ENCODE peak calls at places on chromosomes 2 and 18, in six cellular contexts. One of them, this sample, is unnamed.

GRCh38 chr2:210577263-210578071 is 21.1 kb downstream of the CPS1 start:
- DNase-seq in SK-N-SH: peak; percentile 16
- DNase-seq in HCT116: peak; percentile 33
- DNase-seq in GM23338: peak; percentile 87
- DNase-seq in K562: peak; percentile 19
- DNase-seq in Panc1: peak; percentile 24
- DNase-seq in this sample: no peak

GRCh38 chr2:234879671-234880455 is 72.0 kb upstream of the SH3BP4 start:
- DNase-seq in GM23338: no peak
- DNase-seq in K562: peak; percentile 12
- DNase-seq in HCT116: peak; percentile 41
- DNase-seq in SK-N-SH: no peak
- DNase-seq in Panc1: peak; percentile 55
- DNase-seq in this sample: no peak

GRCh38 chr2:148517822-148518221 is 126.7 kb upstream of the EPC2 start:
- DNase-seq in SK-N-SH: no peak
- DNase-seq in K562: no peak
- DNase-seq in HCT116: no peak
- DNase-seq in Panc1: no peak
- DNase-seq in GM23338: no peak
- DNase-seq in this sample: no peak

GRCh38 chr2:11157296-11157695 is 2.0 kb downstream of the SLC66A3 start:
- DNase-seq in SK-N-SH: no peak
- DNase-seq in HCT116: no peak
- DNase-seq in GM23338: no peak
- DNase-seq in Panc1: no peak
- DNase-seq in K562: no peak
- DNase-seq in this sample: no peak

GRCh38 chr18:3652380-3653262 is 202.6 kb downstream of the TGIF1 start:
- DNase-seq in SK-N-SH: peak; percentile 45
- DNase-seq in HCT116: peak; percentile 98
- DNase-seq in GM23338: no peak
- DNase-seq in K562: peak; percentile 97
- DNase-seq in Panc1: peak; percentile 97
- DNase-seq in this sample: peak; percentile 98

GRCh38 chr2:217789736-217790181 is 213.0 kb downstream of the TNS1 start:
- DNase-seq in HCT116: no peak
- DNase-seq in Panc1: no peak
- DNase-seq in K562: no peak
- DNase-seq in SK-N-SH: no peak
- DNase-seq in GM23338: peak; percentile 30
- DNase-seq in this sample: no peak

GRCh38 chr2:88038263-88039105 is 17.1 kb downstream of the KRCC1 start:
- DNase-seq in HCT116: no peak
- DNase-seq in SK-N-SH: no peak
- DNase-seq in GM23338: no peak
- DNase-seq in Panc1: peak; percentile 48
- DNase-seq in K562: no peak
- DNase-seq in this sample: no peak

GRCh38 chr2:136056077-136056688 is 61.8 kb downstream of the CXCR4 start:
- DNase-seq in K562: no peak
- DNase-seq in Panc1: no peak
- DNase-seq in GM23338: no peak
- DNase-seq in SK-N-SH: no peak
- DNase-seq in HCT116: no peak
- DNase-seq in this sample: no peak

GRCh38 chr2:38202713-38203454 is 126.9 kb upstream of the CYP1B1 start:
- DNase-seq in GM23338: no peak
- DNase-seq in K562: no peak
- DNase-seq in SK-N-SH: no peak
- DNase-seq in Panc1: no peak
- DNase-seq in HCT116: no peak
- DNase-seq in this sample: no peak

GRCh38 chr2:9203876-9204275 is 2.7 kb upstream of the ASAP2 start:
- DNase-seq in GM23338: no peak
- DNase-seq in SK-N-SH: no peak
- DNase-seq in HCT116: no peak
- DNase-seq in Panc1: no peak
- DNase-seq in K562: no peak
- DNase-seq in this sample: no peak

GRCh38 chr2:206150168-206150567 is 9.1 kb downstream of the NDUFS1 start:
- DNase-seq in HCT116: no peak
- DNase-seq in K562: no peak
- DNase-seq in GM23338: no peak
- DNase-seq in Panc1: no peak
- DNase-seq in SK-N-SH: no peak
- DNase-seq in this sample: no peak

GRCh38 chr2:206149330-206149729 is 9.9 kb downstream of the NDUFS1 start:
- DNase-seq in K562: no peak
- DNase-seq in GM23338: no peak
- DNase-seq in HCT116: no peak
- DNase-seq in SK-N-SH: no peak
- DNase-seq in Panc1: no peak
- DNase-seq in this sample: no peak

GRCh38 chr2:206143451-206143850 is 15.8 kb downstream of the NDUFS1 start:
- DNase-seq in GM23338: no peak
- DNase-seq in HCT116: no peak
- DNase-seq in K562: no peak
- DNase-seq in Panc1: no peak
- DNase-seq in SK-N-SH: no peak
- DNase-seq in this sample: no peak

GRCh38 chr2:206145665-206146064 is 13.6 kb downstream of the NDUFS1 start:
- DNase-seq in Panc1: no peak
- DNase-seq in HCT116: no peak
- DNase-seq in GM23338: no peak
- DNase-seq in K562: no peak
- DNase-seq in SK-N-SH: no peak
- DNase-seq in this sample: no peak

GRCh38 chr2:206144383-206144782 is 14.9 kb downstream of the NDUFS1 start:
- DNase-seq in K562: no peak
- DNase-seq in Panc1: no peak
- DNase-seq in SK-N-SH: no peak
- DNase-seq in HCT116: no peak
- DNase-seq in GM23338: no peak
- DNase-seq in this sample: no peak
- TF ChIP-seq POLR2AphosphoS5 in K562: no peak
- TF ChIP-seq POLR2AphosphoS5 in Panc1: no peak
- TF ChIP-seq POLR2AphosphoS5 in SK-N-SH: no peak
- TF ChIP-seq POLR2AphosphoS5 in HCT116: no peak
- TF ChIP-seq POLR2AphosphoS5 in GM23338: no peak
- TF ChIP-seq POLR2AphosphoS5 in this sample: no peak

DNA sequence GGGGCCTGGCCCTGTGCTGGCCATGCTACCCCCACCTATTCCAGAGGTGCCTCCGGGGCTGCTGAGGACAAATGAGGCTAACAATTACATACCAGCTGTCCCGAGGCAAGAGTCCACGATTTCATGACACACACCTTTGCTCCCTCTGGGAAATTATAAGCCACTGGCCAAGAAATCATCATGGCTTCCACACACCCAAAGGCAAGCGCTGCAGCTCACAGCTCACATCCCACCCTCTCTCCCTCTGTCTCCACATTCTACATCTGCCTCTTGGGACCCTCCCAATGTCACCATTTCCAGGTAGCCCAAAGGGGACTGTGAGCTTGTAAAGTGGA is 134.4 kb downstream of the HDAC4 start:
- DNase-seq in HCT116: no peak
- DNase-seq in K562: no peak
- DNase-seq in Panc1: no peak
- DNase-seq in SK-N-SH: no peak
- DNase-seq in GM23338: no peak
- DNase-seq in this sample: no peak
- TF ChIP-seq REST in HCT116: no peak
- TF ChIP-seq REST in K562: no peak
- TF ChIP-seq REST in Panc1: no peak
- TF ChIP-seq REST in SK-N-SH: no peak
- TF ChIP-seq REST in GM23338: no peak
- TF ChIP-seq REST in this sample: no peak

GRCh38 chr2:176096243-176096985 is 3.2 kb upstream of the HOXD12 start:
- DNase-seq in SK-N-SH: no peak
- DNase-seq in HCT116: no peak
- DNase-seq in K562: no peak
- DNase-seq in GM23338: no peak
- DNase-seq in Panc1: no peak
- DNase-seq in this sample: no peak
- TF ChIP-seq POLR2AphosphoS5 in SK-N-SH: no peak
- TF ChIP-seq POLR2AphosphoS5 in HCT116: no peak
- TF ChIP-seq POLR2AphosphoS5 in K562: no peak
- TF ChIP-seq POLR2AphosphoS5 in GM23338: no peak
- TF ChIP-seq POLR2AphosphoS5 in Panc1: no peak
- TF ChIP-seq POLR2AphosphoS5 in this sample: no peak

DNA sequence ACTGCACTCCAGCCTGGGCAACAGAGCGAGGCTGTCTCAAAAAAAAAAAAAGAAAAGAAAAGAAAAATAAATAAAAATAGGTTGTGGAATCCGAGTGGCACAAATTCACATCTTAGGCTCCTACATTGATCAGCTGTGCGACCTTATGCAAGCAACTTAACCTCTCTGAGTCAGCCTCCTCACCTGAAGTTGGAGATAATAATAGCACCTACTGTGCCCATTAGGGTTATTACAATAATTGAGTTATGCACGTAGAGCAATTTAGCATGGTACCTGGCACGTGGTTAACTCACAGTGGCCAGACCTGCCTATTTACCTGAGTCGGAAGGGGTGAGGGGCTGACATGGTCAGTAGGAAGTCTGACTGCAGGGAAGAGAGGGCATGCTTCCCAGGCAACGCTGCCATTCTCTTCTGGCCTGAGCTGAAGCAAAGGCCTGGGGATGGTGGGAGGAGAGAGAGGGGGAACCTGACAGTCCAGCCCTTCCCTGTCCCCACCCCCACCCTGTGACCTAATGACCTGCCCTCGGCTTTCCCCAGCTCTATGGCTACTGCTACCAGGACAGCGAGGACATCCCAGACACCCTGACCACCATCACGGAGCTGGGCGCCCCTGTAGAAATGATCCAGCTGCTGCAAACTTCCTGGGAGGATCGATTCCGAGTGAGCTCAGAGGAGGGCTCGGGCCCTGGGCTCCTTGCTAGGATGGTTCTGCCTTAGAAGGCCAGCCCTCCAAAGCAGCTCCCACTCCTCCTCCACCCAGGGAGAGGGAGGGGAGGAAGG is 5.1 kb downstream of the PKDCC start:
- DNase-seq in SK-N-SH: no peak
- DNase-seq in Panc1: no peak
- DNase-seq in K562: peak; percentile 35
- DNase-seq in HCT116: no peak
- DNase-seq in GM23338: no peak
- DNase-seq in this sample: no peak
- TF ChIP-seq REST in SK-N-SH: no peak
- TF ChIP-seq REST in Panc1: no peak
- TF ChIP-seq REST in K562: no peak
- TF ChIP-seq REST in HCT116: no peak
- TF ChIP-seq REST in GM23338: no peak
- TF ChIP-seq REST in this sample: no peak

GRCh38 chr2:216745453-216745852 is 50.1 kb upstream of the IGFBP5 start:
- DNase-seq in SK-N-SH: no peak
- DNase-seq in HCT116: no peak
- DNase-seq in Panc1: no peak
- DNase-seq in GM23338: no peak
- DNase-seq in K562: no peak
- DNase-seq in this sample: no peak

GRCh38 chr2:216740557-216741222 is 45.3 kb upstream of the IGFBP5 start:
- DNase-seq in HCT116: no peak
- DNase-seq in K562: no peak
- DNase-seq in GM23338: no peak
- DNase-seq in Panc1: no peak
- DNase-seq in SK-N-SH: no peak
- DNase-seq in this sample: no peak

GRCh38 chr2:216743781-216744180 is 48.4 kb upstream of the IGFBP5 start:
- DNase-seq in HCT116: no peak
- DNase-seq in GM23338: no peak
- DNase-seq in Panc1: no peak
- DNase-seq in SK-N-SH: no peak
- DNase-seq in K562: no peak
- DNase-seq in this sample: no peak

GRCh38 chr2:216741223-216741593 is 45.9 kb upstream of the IGFBP5 start:
- DNase-seq in GM23338: no peak
- DNase-seq in K562: no peak
- DNase-seq in SK-N-SH: no peak
- DNase-seq in HCT116: no peak
- DNase-seq in Panc1: no peak
- DNase-seq in this sample: no peak

GRCh38 chr2:216742411-216742810 is 47.1 kb upstream of the IGFBP5 start:
- DNase-seq in K562: no peak
- DNase-seq in HCT116: no peak
- DNase-seq in GM23338: no peak
- DNase-seq in SK-N-SH: no peak
- DNase-seq in Panc1: no peak
- DNase-seq in this sample: no peak
- TF ChIP-seq POLR2AphosphoS5 in K562: no peak
- TF ChIP-seq POLR2AphosphoS5 in HCT116: no peak
- TF ChIP-seq POLR2AphosphoS5 in GM23338: no peak
- TF ChIP-seq POLR2AphosphoS5 in SK-N-SH: no peak
- TF ChIP-seq POLR2AphosphoS5 in Panc1: no peak
- TF ChIP-seq POLR2AphosphoS5 in this sample: no peak

GRCh38 chr2:102486941-102487702 is 14.1 kb downstream of the SLC9A4 start:
- DNase-seq in HCT116: no peak
- DNase-seq in Panc1: no peak
- DNase-seq in SK-N-SH: no peak
- DNase-seq in GM23338: no peak
- DNase-seq in K562: no peak
- DNase-seq in this sample: no peak
- TF ChIP-seq REST in HCT116: no peak
- TF ChIP-seq REST in Panc1: no peak
- TF ChIP-seq REST in SK-N-SH: no peak
- TF ChIP-seq REST in GM23338: no peak
- TF ChIP-seq REST in K562: no peak
- TF ChIP-seq REST in this sample: no peak

DNA sequence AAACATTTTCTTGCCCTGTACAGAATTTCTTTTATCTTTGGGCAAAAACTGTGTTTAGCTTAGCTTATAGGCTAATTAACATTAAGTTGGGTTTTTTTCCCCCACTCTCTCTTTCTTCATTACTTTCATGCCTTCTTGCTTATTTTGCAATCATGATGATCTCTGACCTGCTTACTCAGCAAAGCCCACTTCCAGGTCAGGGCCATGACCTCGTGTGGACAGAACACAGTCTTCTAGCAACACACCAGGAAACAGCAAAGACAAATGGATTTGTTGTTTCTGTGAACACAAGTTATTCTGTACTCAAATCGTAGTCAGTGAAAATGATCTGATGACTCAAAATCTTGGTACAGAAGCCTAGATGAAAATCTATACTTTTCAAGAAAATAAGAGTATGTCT is 60.7 kb downstream of the SPATS2L start:
- DNase-seq in HCT116: no peak
- DNase-seq in K562: no peak
- DNase-seq in GM23338: no peak
- DNase-seq in Panc1: no peak
- DNase-seq in SK-N-SH: no peak
- DNase-seq in this sample: no peak
- TF ChIP-seq POLR2AphosphoS5 in HCT116: no peak
- TF ChIP-seq POLR2AphosphoS5 in K562: no peak
- TF ChIP-seq POLR2AphosphoS5 in GM23338: no peak
- TF ChIP-seq POLR2AphosphoS5 in Panc1: no peak
- TF ChIP-seq POLR2AphosphoS5 in SK-N-SH: no peak
- TF ChIP-seq POLR2AphosphoS5 in this sample: no peak

This sample was measured in HL-60.